ENCODE peak calls at places on chromosomes 16 and 17, in seven cellular contexts. M is heart left ventricle, A is GM03348, R is AG08396, T is colonic mucosa, C is H1, X is GM23248. V is an unnamed sample.

GRCh38 chr17:83155128-83156081 is 76.0 kb downstream of the METRNL start:
- DNase-seq in R (peak; percentile 72), X (peak; percentile 98), C (no peak), M (peak; percentile 69), A (peak; percentile 79), T (no peak), V (peak; percentile 90)

GRCh38 chr17:76792348-76792747 is 54.4 kb downstream of the MFSD11 start:
- DNase-seq in C (no peak), T (no peak), X (no peak), M (no peak), R (no peak), A (no peak), V (no peak)

GRCh38 chr17:36937961-36938565 is 788 bp downstream of the LHX1 start:
- DNase-seq in R (no peak), C (no peak), T (no peak), X (peak; percentile 44), M (no peak), A (no peak), V (peak; percentile 30)

GRCh38 chr16:67961551-67961957 is 6.9 kb downstream of the SLC12A4 start:
- DNase-seq in T (peak; percentile 89), M (peak; percentile 76), A (no peak), R (no peak), C (no peak), X (no peak), V (no peak)

GRCh38 chr17:51710289-51710979 is 448.1 kb downstream of the CA10 start:
- DNase-seq in X (no peak), M (no peak), C (no peak), R (no peak), T (no peak), A (no peak), V (no peak)

GRCh38 chr16:11972128-11972527 is 4.4 kb upstream of the SNX29 start:
- DNase-seq in T (peak; percentile 22), R (no peak), M (no peak), C (no peak), X (peak; percentile 32), A (no peak), V (no peak)

GRCh38 chr17:80643700-80644099 is 99.1 kb downstream of the RPTOR start:
- DNase-seq in M (no peak), T (no peak), X (no peak), A (no peak), R (no peak), C (no peak), V (no peak)

GRCh38 chr17:32350662-32351418 is 883 bp downstream of the ZNF207 start:
- DNase-seq in R (peak; percentile 40), M (no peak), A (peak; percentile 66), C (no peak), T (peak; percentile 48), X (peak; percentile 91), V (peak; percentile 58)

GRCh38 chr16:48611329-48612137 is 1.6 kb upstream of the N4BP1 start:
- DNase-seq in R (no peak), T (peak; percentile 70), C (no peak), X (no peak), M (no peak), A (no peak), V (no peak)

GRCh38 chr17:8857919-8858318 is 9.6 kb downstream of the PIK3R6 start:
- DNase-seq in C (no peak), M (peak; percentile 66), A (peak; percentile 58), R (no peak), X (peak; percentile 87), T (no peak), V (peak; percentile 66)

GRCh38 chr16:52861614-52862022 is 191.1 kb downstream of the CHD9NB start:
- DNase-seq in A (no peak), X (peak; percentile 0), M (no peak), R (peak; percentile 4), T (peak; percentile 44), C (peak; percentile 3), V (no peak)

GRCh38 chr17:36529121-36529520 is 5.5 kb downstream of the MYO19 start:
- DNase-seq in A (peak; percentile 43), X (peak; percentile 85), T (no peak), R (peak; percentile 36), C (no peak), M (no peak), V (peak; percentile 37)

GRCh38 chr17:9918804-9919352 is 13.8 kb upstream of the RCVRN start:
- DNase-seq in C (no peak), M (no peak), T (no peak), R (no peak), X (no peak), A (no peak), V (no peak)

GRCh38 chr16:88601313-88602036 is 31.3 kb downstream of the ZC3H18 start:
- DNase-seq in M (peak; percentile 6), C (no peak), T (no peak), A (no peak), R (no peak), X (no peak), V (no peak)

GRCh38 chr17:78374631-78375274 is 3.7 kb upstream of the PGS1 start:
- DNase-seq in C (peak; percentile 62), R (peak; percentile 70), A (peak; percentile 57), X (peak; percentile 86), T (no peak), M (no peak), V (peak; percentile 67)

GRCh38 chr17:1931759-1932579 is 93.2 kb downstream of the RTN4RL1 start:
- DNase-seq in T (peak; percentile 28), C (no peak), R (peak; percentile 47), M (peak; percentile 68), X (peak; percentile 39), A (peak; percentile 58), V (peak; percentile 61)

GRCh38 chr16:57533618-57534336 is 2.6 kb downstream of the CCDC102A start:
- DNase-seq in X (peak; percentile 21), T (peak; percentile 38), R (peak; percentile 17), M (peak; percentile 65), A (peak; percentile 23), C (no peak), V (peak; percentile 19)

GRCh38 chr16:9050102-9050830 is 41.2 kb upstream of the HAPSTR1 start:
- DNase-seq in C (peak; percentile 73), R (no peak), T (no peak), A (no peak), X (peak; percentile 26), M (no peak), V (no peak)

GRCh38 chr17:79800325-79801155 is 3.7 kb upstream of the CBX8 start:
- DNase-seq in C (no peak), M (no peak), R (peak; percentile 59), A (peak; percentile 54), T (peak; percentile 74), X (peak; percentile 75), V (peak; percentile 52)

GRCh38 chr17:64418506-64419339 is 28.1 kb upstream of the PECAM1 start:
- DNase-seq in C (no peak), M (no peak), T (no peak), X (peak; percentile 81), R (peak; percentile 72), A (peak; percentile 76), V (peak; percentile 75)

GRCh38 chr16:15031179-15031578 is 24.7 kb downstream of the NTAN1 start:
- DNase-seq in T (no peak), M (no peak), A (no peak), X (no peak), C (no peak), R (no peak), V (no peak)

GRCh38 chr17:49315974-49316570 is 46.0 kb downstream of the ZNF652 start:
- DNase-seq in M (no peak), A (peak; percentile 10), T (no peak), C (no peak), R (no peak), X (peak; percentile 55), V (peak; percentile 13)

GRCh38 chr17:56752263-56752662 is 81.5 kb downstream of the C17orf67 start:
- DNase-seq in C (no peak), X (peak; percentile 38), A (no peak), R (no peak), M (no peak), T (no peak), V (no peak)

GRCh38 chr16:88347656-88348376 is 34.9 kb upstream of the ZNF469 start:
- DNase-seq in X (no peak), M (peak; percentile 13), R (no peak), A (no peak), T (no peak), C (no peak), V (no peak)

GRCh38 chr17:61450641-61451537 is 1.3 kb upstream of the TBX4 start:
- DNase-seq in A (no peak), R (no peak), X (no peak), C (no peak), T (no peak), M (no peak), V (no peak)

GRCh38 chr17:1727258-1727789 is 2.8 kb downstream of the WDR81 start:
- DNase-seq in X (no peak), C (no peak), T (no peak), A (no peak), R (no peak), M (no peak), V (no peak)

GRCh38 chr16:89484923-89485679 is 5.3 kb downstream of the ANKRD11 start:
- DNase-seq in T (no peak), M (no peak), C (no peak), R (no peak), X (no peak), A (no peak), V (no peak)

GRCh38 chr17:61833536-61834203 is 29.7 kb downstream of the BRIP1 start:
- DNase-seq in X (peak; percentile 77), C (no peak), R (peak; percentile 14), T (no peak), A (peak; percentile 64), M (no peak), V (peak; percentile 57)

GRCh38 chr17:31740611-31741082 is 118.4 kb downstream of the COPRS start:
- DNase-seq in T (no peak), C (no peak), X (peak; percentile 92), M (no peak), R (peak; percentile 78), A (peak; percentile 90), V (peak; percentile 90)

V was measured in AG20443.